ENCODE peak calls at places on chromosomes 13 and 19, in five cellular contexts. One of them, this sample, is unnamed. For H3K27me3, the result is how much of the 10 kb centered on the place peaks cover.

GRCh38 chr19:29687897-29688728 is 22.9 kb downstream of the PLEKHF1 start:
- DNase-seq in heart left ventricle: no peak
- DNase-seq in tibial nerve: no peak
- DNase-seq in gastrocnemius medialis: no peak
- DNase-seq in pancreas: no peak
- DNase-seq in this sample: no peak

GRCh38 chr19:3818479-3818878 is 32.3 kb upstream of the MATK start:
- DNase-seq in tibial nerve: no peak
- DNase-seq in gastrocnemius medialis: no peak
- DNase-seq in heart left ventricle: no peak
- DNase-seq in pancreas: no peak
- DNase-seq in this sample: no peak

GRCh38 chr19:7242601-7243258 is 51.5 kb downstream of the INSR start:
- DNase-seq in gastrocnemius medialis: peak
- DNase-seq in tibial nerve: no peak
- DNase-seq in pancreas: no peak
- DNase-seq in heart left ventricle: no peak
- DNase-seq in this sample: no peak

GRCh38 chr13:66994097-66994496 is 236.0 kb downstream of the PCDH9 start:
- DNase-seq in heart left ventricle: peak
- DNase-seq in gastrocnemius medialis: no peak
- DNase-seq in tibial nerve: peak
- DNase-seq in pancreas: peak
- DNase-seq in this sample: peak

GRCh38 chr19:47230122-47230920 is 678 bp downstream of the BBC3 start:
- DNase-seq in gastrocnemius medialis: peak
- DNase-seq in pancreas: peak
- DNase-seq in heart left ventricle: peak
- DNase-seq in tibial nerve: peak
- DNase-seq in this sample: peak

GRCh38 chr19:39187552-39187943 is 9.2 kb upstream of the NCCRP1 start:
- DNase-seq in tibial nerve: no peak
- DNase-seq in pancreas: no peak
- DNase-seq in heart left ventricle: no peak
- DNase-seq in gastrocnemius medialis: no peak
- DNase-seq in this sample: no peak

GRCh38 chr13:63901630-63902029 is 2486.0 kb upstream of the PCDH20 start:
- DNase-seq in gastrocnemius medialis: no peak
- DNase-seq in pancreas: no peak
- DNase-seq in tibial nerve: no peak
- DNase-seq in heart left ventricle: no peak
- DNase-seq in this sample: no peak

GRCh38 chr13:113722921-113723320 is 36.1 kb upstream of the TMEM255B start:
- DNase-seq in pancreas: peak
- DNase-seq in heart left ventricle: no peak
- DNase-seq in gastrocnemius medialis: no peak
- DNase-seq in tibial nerve: no peak
- DNase-seq in this sample: peak

DNA sequence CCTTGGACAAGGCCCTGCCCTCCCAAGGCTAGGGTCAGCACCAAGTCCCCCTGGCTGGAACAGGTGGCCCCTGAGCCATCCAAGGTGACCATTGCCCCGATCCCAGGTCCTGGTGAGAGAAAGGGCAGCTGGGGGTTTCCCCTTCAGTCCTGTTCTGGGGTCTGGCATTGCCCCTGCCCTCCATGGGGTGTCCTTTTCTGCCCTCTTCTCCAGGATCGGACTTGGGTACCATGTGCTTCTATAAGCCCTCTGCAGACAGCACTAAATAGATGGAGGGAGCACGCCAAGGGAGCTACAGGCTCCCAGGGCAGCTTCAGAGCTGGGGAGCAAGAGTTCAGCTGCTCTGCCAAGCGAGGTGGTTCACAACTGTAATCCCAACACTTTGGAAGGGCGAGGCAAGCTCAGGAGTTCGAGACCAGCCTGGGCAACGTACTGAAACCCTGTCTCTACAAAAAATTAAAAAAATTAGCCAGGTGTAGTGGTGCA is 13.5 kb upstream of the KCNN1 start:
- DNase-seq in pancreas: no peak
- DNase-seq in heart left ventricle: no peak
- DNase-seq in tibial nerve: no peak
- DNase-seq in gastrocnemius medialis: no peak
- DNase-seq in this sample: no peak
- H3K27me3 ChIP-seq in pancreas: under half
- H3K27me3 ChIP-seq in heart left ventricle: under half
- H3K27me3 ChIP-seq in tibial nerve: under half
- H3K27me3 ChIP-seq in gastrocnemius medialis: half or more
- H3K27me3 ChIP-seq in this sample: half or more

DNA sequence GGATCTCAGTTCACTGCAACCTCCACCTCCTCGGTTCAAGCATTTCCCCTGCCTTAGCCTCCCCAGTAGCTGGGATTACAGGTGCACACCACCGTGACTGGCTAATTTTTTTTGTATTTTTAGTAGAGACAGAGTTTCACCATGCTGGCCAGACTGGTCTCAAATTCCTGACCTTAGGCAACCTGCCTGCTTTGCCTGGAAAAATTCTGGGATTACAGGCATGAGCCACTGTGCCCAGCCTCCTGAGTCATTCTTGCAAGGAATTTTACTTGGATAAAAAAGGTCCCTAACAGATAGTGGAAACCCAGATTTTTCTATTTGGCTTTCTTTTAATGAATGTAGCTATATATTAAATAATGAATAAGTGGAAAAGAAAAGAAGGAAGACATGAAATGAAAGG is 449.9 kb upstream of the ATXN8OS start:
- DNase-seq in pancreas: no peak
- DNase-seq in gastrocnemius medialis: no peak
- DNase-seq in heart left ventricle: no peak
- DNase-seq in tibial nerve: no peak
- DNase-seq in this sample: no peak
- H3K27me3 ChIP-seq in pancreas: under half
- H3K27me3 ChIP-seq in gastrocnemius medialis: under half
- H3K27me3 ChIP-seq in heart left ventricle: under half
- H3K27me3 ChIP-seq in tibial nerve: under half
- H3K27me3 ChIP-seq in this sample: under half

GRCh38 chr19:41701401-41702075 is 6.9 kb upstream of the CEACAM5 start:
- DNase-seq in heart left ventricle: no peak
- DNase-seq in pancreas: no peak
- DNase-seq in tibial nerve: no peak
- DNase-seq in gastrocnemius medialis: no peak
- DNase-seq in this sample: no peak

GRCh38 chr19:41705393-41706174 is 2.8 kb upstream of the CEACAM5 start:
- DNase-seq in heart left ventricle: no peak
- DNase-seq in pancreas: no peak
- DNase-seq in gastrocnemius medialis: no peak
- DNase-seq in tibial nerve: no peak
- DNase-seq in this sample: no peak

GRCh38 chr19:41702208-41702651 is 6.2 kb upstream of the CEACAM5 start:
- DNase-seq in pancreas: no peak
- DNase-seq in tibial nerve: no peak
- DNase-seq in heart left ventricle: no peak
- DNase-seq in gastrocnemius medialis: no peak
- DNase-seq in this sample: no peak

GRCh38 chr19:41700381-41701195 is 7.8 kb upstream of the CEACAM5 start:
- DNase-seq in pancreas: no peak
- DNase-seq in gastrocnemius medialis: no peak
- DNase-seq in heart left ventricle: no peak
- DNase-seq in tibial nerve: no peak
- DNase-seq in this sample: no peak

GRCh38 chr19:41703602-41704293 is 4.7 kb upstream of the CEACAM5 start:
- DNase-seq in tibial nerve: no peak
- DNase-seq in pancreas: no peak
- DNase-seq in heart left ventricle: no peak
- DNase-seq in gastrocnemius medialis: no peak
- DNase-seq in this sample: no peak
- H3K27me3 ChIP-seq in tibial nerve: under half
- H3K27me3 ChIP-seq in pancreas: under half
- H3K27me3 ChIP-seq in heart left ventricle: under half
- H3K27me3 ChIP-seq in gastrocnemius medialis: under half
- H3K27me3 ChIP-seq in this sample: under half

DNA sequence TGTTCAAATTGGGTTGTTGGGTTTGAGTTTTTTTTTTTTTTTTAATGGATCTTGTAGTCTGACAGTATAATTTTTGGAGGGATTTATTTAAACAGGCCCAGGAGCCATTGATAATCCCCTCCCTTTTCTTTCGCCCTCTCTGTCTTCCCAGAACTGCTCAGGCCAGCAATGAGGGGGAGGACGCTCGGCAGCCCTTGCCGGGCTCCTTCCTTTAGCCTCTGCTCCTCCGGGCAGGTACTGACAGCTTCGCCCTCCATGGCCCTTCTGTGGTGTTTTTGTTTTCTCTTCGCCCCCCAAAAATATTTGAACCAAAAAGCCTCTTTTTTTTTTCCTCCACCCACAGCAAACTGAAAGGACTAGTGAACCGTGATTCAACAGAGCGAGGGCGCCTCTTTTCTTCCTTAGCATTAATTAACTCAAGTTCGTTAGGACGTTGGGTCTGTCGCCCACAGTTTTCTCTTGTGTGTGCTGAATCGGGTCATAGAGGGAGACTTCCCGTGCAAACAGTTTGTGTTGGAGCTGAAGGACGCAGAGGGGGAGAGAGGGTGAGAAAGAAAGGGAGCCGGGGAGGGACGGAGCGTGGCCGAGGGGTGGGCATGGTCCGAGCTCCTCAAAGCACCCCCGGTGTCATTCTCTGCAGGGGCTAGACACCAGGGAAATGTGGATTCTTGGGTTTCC is 21.5 kb downstream of the NFIX start:
- DNase-seq in heart left ventricle: no peak
- DNase-seq in pancreas: peak
- DNase-seq in gastrocnemius medialis: no peak
- DNase-seq in tibial nerve: no peak
- DNase-seq in this sample: no peak
- H3K27me3 ChIP-seq in heart left ventricle: under half
- H3K27me3 ChIP-seq in pancreas: under half
- H3K27me3 ChIP-seq in gastrocnemius medialis: under half
- H3K27me3 ChIP-seq in tibial nerve: under half
- H3K27me3 ChIP-seq in this sample: under half

GRCh38 chr13:31110169-31110568 is 51.5 kb downstream of the HSPH1 start:
- DNase-seq in tibial nerve: no peak
- DNase-seq in gastrocnemius medialis: no peak
- DNase-seq in pancreas: no peak
- DNase-seq in heart left ventricle: no peak
- DNase-seq in this sample: no peak
- H3K27me3 ChIP-seq in tibial nerve: under half
- H3K27me3 ChIP-seq in gastrocnemius medialis: under half
- H3K27me3 ChIP-seq in pancreas: under half
- H3K27me3 ChIP-seq in heart left ventricle: under half
- H3K27me3 ChIP-seq in this sample: under half

DNA sequence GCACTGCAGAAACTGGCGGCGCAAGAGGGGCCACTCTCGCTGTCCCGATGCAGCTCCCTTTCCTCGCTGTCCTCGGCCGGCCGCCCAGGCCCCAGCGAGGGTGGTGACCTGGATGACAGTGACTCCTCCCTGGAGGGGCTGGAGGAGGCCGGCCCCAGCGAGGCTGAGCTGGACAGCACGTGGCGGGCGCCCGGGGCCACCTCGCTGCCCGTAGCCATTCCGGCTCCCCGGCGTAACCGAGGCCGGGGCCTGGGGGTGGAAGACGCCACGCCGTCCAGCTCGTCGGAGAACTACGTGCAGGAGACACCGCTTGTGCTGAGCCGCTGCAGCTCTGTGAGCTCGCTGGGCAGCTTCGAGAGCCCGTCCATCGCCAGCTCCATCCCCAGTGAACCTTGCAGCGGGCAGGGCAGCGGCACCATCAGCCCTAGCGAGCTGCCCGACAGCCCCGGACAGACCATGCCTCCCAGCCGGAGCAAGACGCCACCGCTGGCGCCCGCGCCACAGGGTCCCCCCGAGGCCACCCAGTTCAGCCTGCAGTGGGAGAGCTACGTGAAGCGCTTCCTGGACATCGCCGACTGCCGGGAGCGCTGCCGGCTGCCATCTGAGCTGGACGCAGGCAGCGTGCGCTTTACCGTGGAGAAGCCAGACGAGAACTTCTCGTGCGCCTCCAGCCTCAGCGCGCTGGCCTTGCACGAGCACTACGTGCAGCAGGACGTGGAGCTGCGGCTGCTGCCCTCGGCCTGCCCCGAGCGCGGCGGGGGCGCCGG is 12.4 kb downstream of the C19orf25 start:
- DNase-seq in gastrocnemius medialis: no peak
- DNase-seq in pancreas: peak
- DNase-seq in tibial nerve: no peak
- DNase-seq in heart left ventricle: peak
- DNase-seq in this sample: no peak
- H3K27me3 ChIP-seq in gastrocnemius medialis: half or more
- H3K27me3 ChIP-seq in pancreas: under half
- H3K27me3 ChIP-seq in tibial nerve: under half
- H3K27me3 ChIP-seq in heart left ventricle: under half
- H3K27me3 ChIP-seq in this sample: half or more

This sample was measured in lower lobe of right lung.